ENCODE peak calls at places on chromosomes 5 and 9, in six cellular contexts. P, D, O, Y, S and R are unnamed samples.

GRCh38 chr5:159628703-159629102 is 287.6 kb upstream of the ADRA1B start:
- DNase-seq in P (no peak), D (no peak), O (no peak), Y (no peak), S (no peak), R (no peak)

GRCh38 chr5:149063901-149064478 is 1.1 kb upstream of the SH3TC2 start:
- DNase-seq in P (no peak), D (no peak), O (no peak), Y (no peak), S (no peak), R (no peak)

GRCh38 chr9:91151741-91152095 is 210.0 kb downstream of the AUH start:
- DNase-seq in P (no peak), D (no peak), O (no peak), Y (no peak), S (no peak), R (no peak)

GRCh38 chr9:37528652-37529072 is 42.9 kb downstream of the POLR1E start:
- DNase-seq in P (no peak), D (no peak), O (peak), Y (peak), S (no peak), R (no peak)

GRCh38 chr9:72211047-72211446 is 61.8 kb downstream of the GDA start:
- DNase-seq in P (no peak), D (no peak), O (no peak), Y (no peak), S (no peak), R (no peak)

GRCh38 chr5:120155873-120156272 is 308.2 kb upstream of the PRR16 start:
- DNase-seq in P (no peak), D (no peak), O (no peak), Y (no peak), S (no peak), R (no peak)

GRCh38 chr5:97112212-97112611 is 30.2 kb downstream of the LIX1 start:
- DNase-seq in P (no peak), D (no peak), O (no peak), Y (no peak), S (no peak), R (no peak)

GRCh38 chr5:147869112-147869511 is 9.4 kb upstream of the SCGB3A2 start:
- DNase-seq in P (no peak), D (no peak), O (no peak), Y (no peak), S (no peak), R (no peak)

GRCh38 chr5:80975065-80975464 is 14.9 kb downstream of the RASGRF2 start:
- DNase-seq in P (no peak), D (no peak), O (no peak), Y (peak), S (no peak), R (no peak)

GRCh38 chr9:131179561-131180219 is 54.3 kb downstream of the NUP214 start:
- DNase-seq in P (no peak), D (no peak), O (peak), Y (peak), S (no peak), R (no peak)

GRCh38 chr5:55993628-55994501 is 898 bp downstream of the IL6ST start:
- DNase-seq in P (no peak), D (no peak), O (peak), Y (no peak), S (no peak), R (no peak)

GRCh38 chr5:71757590-71758543 is 38.8 kb downstream of the CARTPT start:
- DNase-seq in P (peak), D (peak), O (peak), Y (peak), S (peak), R (peak)

GRCh38 chr5:86675311-86675710 is 57.6 kb downstream of the COX7C start:
- DNase-seq in P (no peak), D (no peak), O (no peak), Y (no peak), S (no peak), R (no peak)

GRCh38 chr5:7886849-7887460 is 18.0 kb downstream of the MTRR start:
- DNase-seq in P (no peak), D (no peak), O (peak), Y (no peak), S (no peak), R (no peak)

GRCh38 chr5:56110646-56111403 is 116.1 kb upstream of the IL6ST start:
- DNase-seq in P (no peak), D (no peak), O (no peak), Y (peak), S (no peak), R (no peak)

GRCh38 chr9:4566806-4567205 is 76.5 kb downstream of the SLC1A1 start:
- DNase-seq in P (no peak), D (no peak), O (no peak), Y (no peak), S (no peak), R (no peak)

GRCh38 chr9:87894998-87895625 is 12.4 kb downstream of the SPATA31E1 start:
- DNase-seq in P (no peak), D (no peak), O (no peak), Y (no peak), S (no peak), R (no peak)

GRCh38 chr9:73179594-73179993 is 27.9 kb downstream of the ANXA1 start:
- DNase-seq in P (no peak), D (no peak), O (no peak), Y (no peak), S (no peak), R (no peak)

GRCh38 chr5:101424530-101425175 is 521.6 kb upstream of the ST8SIA4 start:
- DNase-seq in P (no peak), D (no peak), O (no peak), Y (peak), S (no peak), R (no peak)

GRCh38 chr5:137372386-137373160 is 126.6 kb downstream of the SPOCK1 start:
- DNase-seq in P (no peak), D (no peak), O (no peak), Y (no peak), S (no peak), R (no peak)

GRCh38 chr9:34500623-34501267 is 22.0 kb downstream of the ENHO start:
- DNase-seq in P (peak), D (peak), O (peak), Y (peak), S (peak), R (peak)

GRCh38 chr9:93057024-93057702 is 1.3 kb upstream of the SUSD3 start:
- DNase-seq in P (no peak), D (no peak), O (peak), Y (no peak), S (peak), R (no peak)

GRCh38 chr5:1197876-1198666 is 3.3 kb upstream of the SLC6A19 start:
- DNase-seq in P (no peak), D (no peak), O (no peak), Y (no peak), S (no peak), R (no peak)

GRCh38 chr9:15846611-15847010 is 293.8 kb downstream of the CCDC171 start:
- DNase-seq in P (no peak), D (no peak), O (no peak), Y (no peak), S (no peak), R (no peak)

GRCh38 chr9:91426123-91426745 is 2.6 kb upstream of the NFIL3 start:
- DNase-seq in P (no peak), D (no peak), O (peak), Y (peak), S (no peak), R (no peak)

GRCh38 chr5:1030801-1031271 is 22.2 kb downstream of the NKD2 start:
- DNase-seq in P (no peak), D (peak), O (no peak), Y (no peak), S (no peak), R (no peak)

GRCh38 chr9:9112001-9112725 is 1312.6 kb upstream of the DMAC1 start:
- DNase-seq in P (no peak), D (no peak), O (no peak), Y (no peak), S (no peak), R (no peak)

GRCh38 chr9:87564111-87564510 is 66.4 kb downstream of the DAPK1 start:
- DNase-seq in P (no peak), D (no peak), O (no peak), Y (no peak), S (no peak), R (no peak)

DNA sequence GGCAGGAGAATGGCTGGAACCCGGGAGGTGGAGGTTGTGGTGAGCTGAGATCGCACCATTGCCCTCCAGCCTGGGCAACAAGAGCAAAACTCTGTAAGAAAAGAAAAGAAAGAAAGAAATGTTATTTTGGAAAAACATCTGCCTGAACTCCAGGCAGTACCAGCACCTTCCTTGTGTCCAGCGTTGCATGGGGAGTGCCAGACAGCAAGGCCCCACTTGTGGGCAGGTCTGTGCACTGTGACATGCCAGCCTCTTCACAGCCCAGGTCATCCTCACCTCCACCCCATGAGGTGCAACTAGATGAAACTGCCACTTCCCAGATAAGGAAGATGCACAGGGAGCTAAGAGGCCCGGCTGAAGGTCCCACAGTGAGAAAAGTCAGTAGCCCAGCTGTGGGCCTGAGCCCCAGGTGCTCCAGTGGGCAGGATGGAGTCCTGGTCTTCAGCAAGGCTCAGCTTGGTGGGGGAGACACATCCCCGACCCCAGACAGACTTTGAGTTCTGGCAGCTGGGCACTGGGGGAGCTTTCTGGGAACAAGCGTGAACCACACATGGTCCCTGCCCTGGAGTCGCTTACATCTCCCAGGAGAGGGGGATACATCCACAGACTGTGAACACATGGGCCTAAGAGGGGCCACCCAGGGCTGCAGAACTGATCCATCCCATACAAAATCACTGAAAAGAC is 146.9 kb upstream of the IER5L start:
- DNase-seq in P (no peak), D (no peak), O (no peak), Y (no peak), S (no peak), R (peak)
- H3K27ac ChIP-seq in P (no peak), D (no peak), O (no peak), Y (no peak), S (peak), R (no peak)

DNA sequence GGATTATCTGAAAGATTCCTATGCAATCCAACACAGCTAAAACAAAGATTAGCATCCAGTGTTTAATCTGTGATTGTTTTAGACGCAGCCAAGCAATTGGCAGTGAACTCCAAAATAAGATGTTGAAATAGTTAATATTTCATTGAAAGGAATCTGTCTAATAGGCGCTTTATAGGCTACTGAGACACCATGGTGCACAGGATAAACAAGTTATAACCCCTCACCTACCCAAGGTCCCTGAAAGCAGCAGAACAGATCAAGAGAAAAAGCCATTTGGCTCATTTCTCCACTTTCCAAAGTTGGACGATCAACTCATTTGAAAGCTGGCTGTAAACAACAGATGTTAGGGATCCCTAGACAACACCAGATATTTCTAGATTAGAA is 4.9 kb downstream of the PUM3 start:
- DNase-seq in P (no peak), D (no peak), O (no peak), Y (no peak), S (no peak), R (no peak)
- H3K4me3 ChIP-seq in P (no peak), D (no peak), O (no peak), Y (no peak), S (no peak), R (no peak)

GRCh38 chr5:16899171-16899570 is 36.9 kb downstream of the MYO10 start:
- DNase-seq in P (no peak), D (no peak), O (no peak), Y (no peak), S (no peak), R (no peak)

GRCh38 chr5:16894236-16895057 is 41.6 kb downstream of the MYO10 start:
- DNase-seq in P (no peak), D (no peak), O (no peak), Y (peak), S (no peak), R (no peak)

GRCh38 chr5:16896767-16897166 is 39.3 kb downstream of the MYO10 start:
- DNase-seq in P (no peak), D (no peak), O (no peak), Y (no peak), S (no peak), R (no peak)

GRCh38 chr5:16897800-16898199 is 38.3 kb downstream of the MYO10 start:
- DNase-seq in P (no peak), D (no peak), O (no peak), Y (no peak), S (no peak), R (no peak)

GRCh38 chr5:16897284-16897704 is 38.8 kb downstream of the MYO10 start:
- DNase-seq in P (no peak), D (no peak), O (no peak), Y (peak), S (no peak), R (no peak)
- H3K27ac ChIP-seq in P (no peak), D (no peak), O (no peak), Y (peak), S (peak), R (peak)

DNA sequence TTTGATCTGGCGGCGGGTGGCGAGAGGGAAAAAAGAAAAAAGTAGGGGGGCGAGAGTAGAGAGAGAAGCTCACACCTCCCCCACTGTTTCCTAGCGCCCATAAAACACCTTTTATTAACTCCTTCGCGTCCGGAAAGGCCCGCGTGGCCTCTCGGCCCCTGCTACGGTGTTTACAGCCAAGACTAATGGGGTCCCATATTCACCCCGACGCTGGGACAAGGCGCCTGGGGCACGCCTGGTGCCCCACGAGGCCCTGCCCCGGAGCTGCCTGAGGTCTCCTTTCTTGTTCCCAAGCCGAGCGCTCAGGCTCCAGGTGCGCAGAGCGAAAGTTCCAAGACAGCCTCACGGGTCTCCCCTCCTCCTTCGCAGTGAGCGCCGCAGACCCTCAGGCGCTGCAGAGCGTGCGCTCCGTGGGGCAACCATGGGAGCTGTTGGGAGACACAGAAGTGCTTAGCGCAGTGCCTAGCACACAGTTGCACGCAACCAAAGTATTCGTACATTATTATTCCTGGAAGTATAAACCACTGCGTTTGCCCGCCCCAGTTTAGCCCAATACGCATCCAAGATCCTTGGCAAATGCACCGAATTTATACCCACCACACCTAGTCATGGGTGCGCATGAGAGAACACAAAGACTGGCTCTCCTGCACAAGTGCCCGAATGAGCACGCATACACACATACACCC is 4.3 kb downstream of the HAND1 start:
- DNase-seq in P (no peak), D (no peak), O (no peak), Y (no peak), S (no peak), R (no peak)
- H3K4me3 ChIP-seq in P (peak), D (peak), O (no peak), Y (no peak), S (no peak), R (no peak)

GRCh38 chr9:7439355-7439978 is 360.1 kb downstream of the DMAC1 start:
- DNase-seq in P (no peak), D (no peak), O (no peak), Y (no peak), S (no peak), R (no peak)
- H3K27ac ChIP-seq in P (no peak), D (no peak), O (no peak), Y (no peak), S (no peak), R (no peak)

GRCh38 chr5:77773734-77774280 is 2.3 kb downstream of the TBCA start:
- DNase-seq in P (no peak), D (no peak), O (no peak), Y (no peak), S (no peak), R (no peak)

GRCh38 chr5:77771452-77771851 is 4.7 kb downstream of the TBCA start:
- DNase-seq in P (no peak), D (no peak), O (no peak), Y (no peak), S (no peak), R (no peak)

GRCh38 chr5:77770293-77771005 is 5.7 kb downstream of the TBCA start:
- DNase-seq in P (no peak), D (no peak), O (no peak), Y (no peak), S (no peak), R (no peak)

GRCh38 chr5:77774981-77775772 is 962 bp downstream of the TBCA start:
- DNase-seq in P (no peak), D (no peak), O (peak), Y (peak), S (no peak), R (no peak)

GRCh38 chr5:77772729-77773128 is 3.4 kb downstream of the TBCA start:
- DNase-seq in P (no peak), D (no peak), O (no peak), Y (no peak), S (no peak), R (no peak)
- H3K4me3 ChIP-seq in P (no peak), D (no peak), O (peak), Y (no peak), S (no peak), R (no peak)